ENCODE peak calls at places on chromosomes 16 and 17, in eight cellular contexts. C, X, R, H, Q, Z, J and L are unnamed samples.

GRCh38 chr17:9985622-9986021 is 80.6 kb upstream of the RCVRN start:
- DNase-seq in H (no peak), R (no peak), J (no peak), X (no peak), C (no peak), Q (no peak), Z (no peak), L (no peak)

GRCh38 chr16:8936421-8936820 is 27.3 kb downstream of the USP7 start:
- DNase-seq in H (no peak), Q (peak), J (peak), X (peak), Z (no peak), C (no peak), R (peak), L (no peak)

GRCh38 chr17:44219126-44219635 is 294 bp downstream of the UBTF start:
- DNase-seq in Q (peak), R (peak), H (peak), J (peak), X (peak), C (no peak), Z (peak), L (no peak)

GRCh38 chr17:9905902-9906301 is 831 bp upstream of the RCVRN start:
- DNase-seq in Q (peak), Z (no peak), C (no peak), R (no peak), J (no peak), H (no peak), X (no peak), L (peak)

GRCh38 chr17:73338050-73338491 is 26.3 kb upstream of the CDC42EP4 start:
- DNase-seq in H (peak), C (no peak), R (no peak), X (no peak), Q (no peak), Z (peak), J (no peak), L (no peak)

GRCh38 chr17:21025446-21025845 is 17.4 kb downstream of the USP22 start:
- DNase-seq in H (no peak), R (no peak), Z (no peak), X (no peak), J (no peak), C (no peak), Q (no peak), L (no peak)

GRCh38 chr17:73650617-73651200 is 6.5 kb upstream of the SDK2 start:
- DNase-seq in J (no peak), R (no peak), H (peak), Z (no peak), X (no peak), C (no peak), Q (no peak), L (no peak)

GRCh38 chr17:81871387-81872120 is 417 bp upstream of the ARHGDIA start:
- DNase-seq in H (peak), Q (peak), J (peak), C (peak), X (peak), Z (peak), R (peak), L (peak)

GRCh38 chr17:64785050-64785449 is 122.9 kb upstream of the SMURF2 start:
- DNase-seq in H (peak), X (no peak), Q (no peak), R (no peak), J (no peak), C (no peak), Z (no peak), L (no peak)

GRCh38 chr17:55303701-55304145 is 39.0 kb downstream of the HLF start:
- DNase-seq in J (no peak), X (no peak), R (no peak), Q (no peak), H (no peak), C (no peak), Z (no peak), L (no peak)

GRCh38 chr17:81832608-81833159 is 407 bp downstream of the MCRIP1 start:
- DNase-seq in C (no peak), Z (no peak), Q (no peak), J (no peak), R (no peak), X (peak), H (no peak), L (no peak)